ENCODE peak calls at places on chromosomes 4 and X, in seven cellular contexts. L is T-helper 1 cell, J is posterior cingulate gyrus, E is neuronal stem cell, N is M059J, R is tibial nerve, Z is ascending aorta. V is an unnamed sample.

GRCh38 chrX:19739683-19740082 is 147.7 kb downstream of the SH3KBP1 start:
- DNase-seq in R (peak; percentile 7), L (peak; percentile 22), J (peak; percentile 32), N (peak; percentile 81), E (peak; percentile 2), Z (no peak), V (peak; percentile 37)

GRCh38 chrX:68183612-68184214 is 249.6 kb downstream of the OPHN1 start:
- DNase-seq in L (no peak), E (no peak), J (no peak), R (no peak), N (peak; percentile 66), Z (no peak), V (peak; percentile 3)

GRCh38 chr4:101599620-101600019 is 190.9 kb upstream of the BANK1 start:
- DNase-seq in J (no peak), E (no peak), R (no peak), L (no peak), N (no peak), Z (no peak), V (no peak)

GRCh38 chr4:20809796-20810195 is 109.5 kb downstream of the PACRGL start:
- DNase-seq in N (peak; percentile 52), J (no peak), R (no peak), Z (no peak), E (peak; percentile 1), L (no peak), V (no peak)

GRCh38 chr4:170388255-170388654 is 298.5 kb upstream of the AADAT start:
- DNase-seq in J (no peak), R (no peak), E (no peak), N (peak; percentile 6), L (no peak), Z (no peak), V (no peak)

GRCh38 chrX:19682712-19683331 is 167.5 kb upstream of the MAP3K15 start:
- DNase-seq in E (peak; percentile 3), J (peak; percentile 70), N (peak; percentile 91), R (peak; percentile 45), L (peak; percentile 75), Z (peak; percentile 43), V (peak; percentile 3)

GRCh38 chr4:183142566-183143545 is 43.8 kb downstream of the WWC2 start:
- DNase-seq in N (peak; percentile 90), E (no peak), J (no peak), Z (no peak), R (peak; percentile 46), L (no peak), V (no peak)

GRCh38 chr4:138911903-138912713 is 103.5 kb upstream of the NOCT start:
- DNase-seq in R (no peak), L (no peak), Z (no peak), E (no peak), J (no peak), N (no peak), V (no peak)

GRCh38 chrX:38991656-38992558 is 190.6 kb downstream of the MID1IP1 start:
- DNase-seq in Z (no peak), J (no peak), E (no peak), L (no peak), R (no peak), N (no peak), V (no peak)

GRCh38 chr4:124445071-124445470 is 267.5 kb downstream of the ANKRD50 start:
- DNase-seq in Z (no peak), E (no peak), N (no peak), J (no peak), L (no peak), R (no peak), V (no peak)

GRCh38 chr4:109977854-109978501 is 65.3 kb downstream of the EGF start:
- DNase-seq in J (no peak), E (no peak), L (no peak), N (peak; percentile 41), Z (no peak), R (peak; percentile 21), V (no peak)

GRCh38 chr4:119688439-119688838 is 59.8 kb upstream of the PDE5A start:
- DNase-seq in R (no peak), N (no peak), L (no peak), E (no peak), J (no peak), Z (no peak), V (no peak)

GRCh38 chr4:89438102-89438831 is 130.7 kb upstream of the GPRIN3 start:
- DNase-seq in E (no peak), L (peak; percentile 16), J (no peak), Z (no peak), N (peak; percentile 57), R (peak; percentile 9), V (no peak)

GRCh38 chr4:86901864-86902263 is 9.6 kb upstream of the C4orf36 start:
- DNase-seq in J (no peak), R (no peak), E (no peak), N (no peak), L (no peak), Z (no peak), V (no peak)

GRCh38 chr4:13355036-13355910 is 128.9 kb downstream of the RAB28 start:
- DNase-seq in L (no peak), E (no peak), J (no peak), N (no peak), Z (no peak), R (no peak), V (no peak)

GRCh38 chrX:53317365-53318069 is 36.1 kb upstream of the IQSEC2 start:
- DNase-seq in E (peak; percentile 49), Z (no peak), N (peak; percentile 54), R (peak; percentile 73), L (peak; percentile 43), J (peak; percentile 77), V (peak; percentile 65)

GRCh38 chrX:11422529-11422857 is 129.3 kb downstream of the AMELX start:
- DNase-seq in Z (no peak), E (no peak), N (no peak), J (no peak), L (no peak), R (no peak), V (no peak)

GRCh38 chrX:10922158-10922557 is 189.0 kb upstream of the HCCS start:
- DNase-seq in L (no peak), R (no peak), Z (no peak), N (peak; percentile 94), J (no peak), E (no peak), V (no peak)

GRCh38 chrX:110089656-110090404 is 86.9 kb downstream of the TMEM164 start:
- DNase-seq in N (peak; percentile 47), E (no peak), Z (no peak), J (no peak), R (no peak), L (no peak), V (no peak)

GRCh38 chr4:118883861-118884260 is 4.8 kb upstream of the SYNPO2 start:
- DNase-seq in J (no peak), Z (no peak), L (no peak), E (no peak), R (no peak), N (no peak), V (no peak)

GRCh38 chr4:6928067-6928466 is 18.4 kb downstream of the TBC1D14 start:
- DNase-seq in N (no peak), R (no peak), Z (no peak), L (no peak), E (no peak), J (no peak), V (no peak)

GRCh38 chr4:119080721-119081541 is 54.7 kb upstream of the MYOZ2 start:
- DNase-seq in Z (no peak), L (no peak), N (peak; percentile 25), R (no peak), J (no peak), E (no peak), V (no peak)

GRCh38 chr4:169795585-169795984 is 37.8 kb upstream of the HPF1 start:
- DNase-seq in N (peak; percentile 58), E (no peak), L (no peak), Z (no peak), J (no peak), R (no peak), V (no peak)

GRCh38 chrX:68807818-68808217 is 21.0 kb upstream of the EFNB1 start:
- DNase-seq in R (peak; percentile 48), E (no peak), N (peak; percentile 52), Z (no peak), J (no peak), L (no peak), V (no peak)

GRCh38 chr4:155040031-155040430 is 168.4 kb upstream of the NPY2R start:
- DNase-seq in R (no peak), L (no peak), J (no peak), Z (no peak), N (no peak), E (no peak), V (no peak)

GRCh38 chrX:45622538-45622937 is 421.9 kb upstream of the DIPK2B start:
- DNase-seq in Z (no peak), E (no peak), L (no peak), J (no peak), N (peak; percentile 70), R (no peak), V (no peak)

GRCh38 chr4:182015893-182016292 is 227.3 kb upstream of the TENM3 start:
- DNase-seq in R (no peak), E (no peak), J (no peak), Z (no peak), N (peak; percentile 53), L (no peak), V (no peak)

GRCh38 chr4:88027611-88028608 is 20.5 kb downstream of the PKD2 start:
- DNase-seq in R (no peak), Z (no peak), J (no peak), N (peak; percentile 93), E (no peak), L (no peak), V (no peak)

GRCh38 chr4:82519776-82520175 is 42.0 kb downstream of the TMEM150C start:
- DNase-seq in L (no peak), N (peak; percentile 17), R (no peak), E (no peak), J (no peak), Z (no peak), V (no peak)

GRCh38 chrX:15579778-15580747 is 20.7 kb downstream of the ACE2 start:
- DNase-seq in R (no peak), N (peak; percentile 59), Z (no peak), L (no peak), J (no peak), E (no peak), V (no peak)

GRCh38 chr4:158129649-158130048 is 43.2 kb downstream of the GASK1B start:
- DNase-seq in Z (no peak), N (peak; percentile 59), R (no peak), L (no peak), E (no peak), J (no peak), V (no peak)

GRCh38 chrX:1537031-1537715 is at the start of gene P2RY8:
- DNase-seq in Z (peak; percentile 31), E (no peak), R (peak; percentile 80), J (no peak), N (peak; percentile 74), L (peak; percentile 62), V (no peak)